ENCODE peak calls at places on chromosomes 11 and 22, in nine cellular contexts. R is right cardiac atrium, J is neural crest cell, M is tibial artery, O is NCI-H2029 treated with DMSO at 0.1 percent for 48 hours, H is iPS-NIHi11, Z is cardiac fibroblast, P is psoas muscle, A is NCI-H69. C is an unnamed sample.

GRCh38 chr11:120566176-120566575 is 54.6 kb downstream of the GRIK4 start:
- DNase-seq in R (no peak), J (no peak), M (no peak), O (no peak), H (peak; percentile 38), Z (peak; percentile 47), P (no peak), A (no peak), C (no peak)

GRCh38 chr11:111736621-111737055 is 29.6 kb downstream of the PPP2R1B start:
- DNase-seq in R (no peak), J (no peak), M (no peak), O (no peak), H (no peak), Z (no peak), P (no peak), A (no peak), C (no peak)

GRCh38 chr11:36354221-36355003 is 58.3 kb downstream of the PRR5L start:
- DNase-seq in R (no peak), J (no peak), M (no peak), O (no peak), H (no peak), Z (peak; percentile 76), P (no peak), A (no peak), C (no peak)

GRCh38 chr22:46195487-46196165 is 45.3 kb downstream of the PPARA start:
- DNase-seq in R (no peak), J (no peak), M (no peak), O (no peak), H (no peak), Z (no peak), P (no peak), A (peak; percentile 17), C (no peak)

GRCh38 chr11:36002196-36002595 is 58.3 kb downstream of the LDLRAD3 start:
- DNase-seq in R (no peak), J (peak; percentile 47), M (no peak), O (no peak), H (peak; percentile 67), Z (peak; percentile 39), P (peak; percentile 76), A (peak; percentile 55), C (no peak)

GRCh38 chr11:130718118-130718517 is 198.2 kb downstream of the SNX19 start:
- DNase-seq in R (peak; percentile 38), J (no peak), M (no peak), O (no peak), H (no peak), Z (peak; percentile 22), P (peak; percentile 66), A (no peak), C (no peak)

GRCh38 chr11:35173011-35173511 is 34.1 kb downstream of the CD44 start:
- DNase-seq in R (no peak), J (no peak), M (no peak), O (no peak), H (no peak), Z (peak; percentile 75), P (no peak), A (no peak), C (peak; percentile 38)

GRCh38 chr11:40397141-40397540 is 1062.3 kb downstream of the LRRC4C start:
- DNase-seq in R (no peak), J (no peak), M (no peak), O (no peak), H (no peak), Z (no peak), P (no peak), A (no peak), C (no peak)

GRCh38 chr22:26235792-26236191 is 66.5 kb downstream of the SEZ6L start:
- DNase-seq in R (no peak), J (no peak), M (no peak), O (no peak), H (no peak), Z (no peak), P (peak; percentile 56), A (no peak), C (no peak)

GRCh38 chr11:126488591-126489370 is 133.3 kb downstream of the ST3GAL4 start:
- DNase-seq in R (no peak), J (no peak), M (no peak), O (no peak), H (no peak), Z (no peak), P (peak; percentile 34), A (no peak), C (no peak)

GRCh38 chr11:111602865-111603632 is 800 bp downstream of the SIK2 start:
- DNase-seq in R (no peak), J (peak; percentile 40), M (peak; percentile 78), O (peak; percentile 44), H (peak; percentile 41), Z (peak; percentile 41), P (no peak), A (peak; percentile 74), C (no peak)

GRCh38 chr11:71499546-71499945 is 27.5 kb upstream of the KRTAP5-7 start:
- DNase-seq in R (no peak), J (no peak), M (no peak), O (no peak), H (no peak), Z (no peak), P (peak; percentile 84), A (no peak), C (no peak)

GRCh38 chr11:95154514-95154913 is 64.9 kb downstream of the ENDOD1 start:
- DNase-seq in R (peak; percentile 28), J (peak; percentile 43), M (no peak), O (peak; percentile 50), H (peak; percentile 78), Z (peak; percentile 68), P (peak; percentile 54), A (peak; percentile 89), C (peak; percentile 39)

GRCh38 chr11:72781313-72782080 is 12.3 kb downstream of the STARD10 start:
- DNase-seq in R (no peak), J (no peak), M (no peak), O (no peak), H (peak; percentile 91), Z (no peak), P (peak; percentile 67), A (peak; percentile 80), C (no peak)

GRCh38 chr11:7116370-7116769 is 27.6 kb downstream of the RBMXL2 start:
- DNase-seq in R (no peak), J (no peak), M (no peak), O (no peak), H (no peak), Z (no peak), P (no peak), A (no peak), C (no peak)

GRCh38 chr11:126834149-126834548 is 166.4 kb downstream of the KIRREL3 start:
- DNase-seq in R (no peak), J (no peak), M (no peak), O (no peak), H (no peak), Z (peak; percentile 21), P (no peak), A (no peak), C (no peak)

GRCh38 chr11:76238551-76238950 is 32.2 kb upstream of the WNT11 start:
- DNase-seq in R (no peak), J (no peak), M (no peak), O (no peak), H (no peak), Z (no peak), P (no peak), A (peak; percentile 23), C (no peak)

GRCh38 chr11:47514825-47515647 is 37.9 kb downstream of the CELF1 start:
- DNase-seq in R (no peak), J (no peak), M (no peak), O (no peak), H (no peak), Z (peak; percentile 88), P (no peak), A (peak; percentile 36), C (no peak)

GRCh38 chr11:4636136-4636535 is 1.1 kb upstream of the OR51D1 start:
- DNase-seq in R (no peak), J (no peak), M (no peak), O (no peak), H (no peak), Z (no peak), P (no peak), A (no peak), C (no peak)

GRCh38 chr22:44486538-44486937 is 11.5 kb downstream of the RTL6 start:
- DNase-seq in R (no peak), J (no peak), M (no peak), O (no peak), H (no peak), Z (no peak), P (no peak), A (no peak), C (no peak)

GRCh38 chr11:122107045-122107444 is 9.0 kb downstream of the BLID start:
- DNase-seq in R (no peak), J (no peak), M (no peak), O (no peak), H (no peak), Z (no peak), P (no peak), A (peak; percentile 58), C (no peak)